ENCODE peak calls at places on chromosomes 7 and 10, in seven cellular contexts. One of them, this sample, is unnamed.

GRCh38 chr7:41996381-41997035 is 240.5 kb downstream of the GLI3 start:
- DNase-seq in colonic mucosa: no peak
- DNase-seq in foreskin fibroblast: peak; percentile 75
- DNase-seq in psoas muscle: no peak
- DNase-seq in astrocyte of the spinal cord: peak; percentile 81
- DNase-seq in suprapubic skin: no peak
- DNase-seq in A549: no peak
- DNase-seq in this sample: no peak

GRCh38 chr7:134450296-134451000 is 8.5 kb downstream of the AKR1B1 start:
- DNase-seq in colonic mucosa: peak; percentile 56
- DNase-seq in foreskin fibroblast: no peak
- DNase-seq in psoas muscle: no peak
- DNase-seq in astrocyte of the spinal cord: no peak
- DNase-seq in suprapubic skin: no peak
- DNase-seq in A549: no peak
- DNase-seq in this sample: no peak

GRCh38 chr7:24842449-24843241 is 85.4 kb upstream of the GSDME start:
- DNase-seq in colonic mucosa: no peak
- DNase-seq in foreskin fibroblast: peak; percentile 23
- DNase-seq in psoas muscle: no peak
- DNase-seq in astrocyte of the spinal cord: peak; percentile 47
- DNase-seq in suprapubic skin: no peak
- DNase-seq in A549: no peak
- DNase-seq in this sample: no peak

GRCh38 chr10:73366381-73367298 is 8.0 kb upstream of the CFAP70 start:
- DNase-seq in colonic mucosa: no peak
- DNase-seq in foreskin fibroblast: no peak
- DNase-seq in psoas muscle: no peak
- DNase-seq in astrocyte of the spinal cord: no peak
- DNase-seq in suprapubic skin: no peak
- DNase-seq in A549: peak; percentile 9
- DNase-seq in this sample: no peak

GRCh38 chr10:113493195-113493594 is 59.7 kb upstream of the HABP2 start:
- DNase-seq in colonic mucosa: no peak
- DNase-seq in foreskin fibroblast: peak; percentile 3
- DNase-seq in psoas muscle: no peak
- DNase-seq in astrocyte of the spinal cord: no peak
- DNase-seq in suprapubic skin: no peak
- DNase-seq in A549: no peak
- DNase-seq in this sample: no peak

GRCh38 chr10:3779146-3779707 is 5.8 kb downstream of the KLF6 start:
- DNase-seq in colonic mucosa: peak; percentile 18
- DNase-seq in foreskin fibroblast: no peak
- DNase-seq in psoas muscle: no peak
- DNase-seq in astrocyte of the spinal cord: no peak
- DNase-seq in suprapubic skin: no peak
- DNase-seq in A549: no peak
- DNase-seq in this sample: peak; percentile 76

GRCh38 chr7:101874028-101874427 is 56.6 kb downstream of the CUX1 start:
- DNase-seq in colonic mucosa: no peak
- DNase-seq in foreskin fibroblast: peak; percentile 37
- DNase-seq in psoas muscle: no peak
- DNase-seq in astrocyte of the spinal cord: no peak
- DNase-seq in suprapubic skin: no peak
- DNase-seq in A549: no peak
- DNase-seq in this sample: no peak

GRCh38 chr10:3046941-3047621 is 20.3 kb upstream of the PFKP start:
- DNase-seq in colonic mucosa: no peak
- DNase-seq in foreskin fibroblast: no peak
- DNase-seq in psoas muscle: no peak
- DNase-seq in astrocyte of the spinal cord: peak; percentile 31
- DNase-seq in suprapubic skin: no peak
- DNase-seq in A549: no peak
- DNase-seq in this sample: no peak

GRCh38 chr10:76453328-76453727 is 1021.9 kb downstream of the LRMDA start:
- DNase-seq in colonic mucosa: no peak
- DNase-seq in foreskin fibroblast: no peak
- DNase-seq in psoas muscle: no peak
- DNase-seq in astrocyte of the spinal cord: no peak
- DNase-seq in suprapubic skin: no peak
- DNase-seq in A549: no peak
- DNase-seq in this sample: no peak

GRCh38 chr10:18822156-18822555 is 162.9 kb downstream of the ARL5B start:
- DNase-seq in colonic mucosa: no peak
- DNase-seq in foreskin fibroblast: no peak
- DNase-seq in psoas muscle: no peak
- DNase-seq in astrocyte of the spinal cord: peak; percentile 17
- DNase-seq in suprapubic skin: no peak
- DNase-seq in A549: peak; percentile 1
- DNase-seq in this sample: no peak

GRCh38 chr7:158369866-158370265 is 217.8 kb downstream of the PTPRN2 start:
- DNase-seq in colonic mucosa: no peak
- DNase-seq in foreskin fibroblast: no peak
- DNase-seq in psoas muscle: no peak
- DNase-seq in astrocyte of the spinal cord: no peak
- DNase-seq in suprapubic skin: no peak
- DNase-seq in A549: no peak
- DNase-seq in this sample: no peak

GRCh38 chr7:70325509-70326101 is 727.3 kb downstream of the AUTS2 start:
- DNase-seq in colonic mucosa: no peak
- DNase-seq in foreskin fibroblast: no peak
- DNase-seq in psoas muscle: no peak
- DNase-seq in astrocyte of the spinal cord: peak; percentile 68
- DNase-seq in suprapubic skin: no peak
- DNase-seq in A549: peak; percentile 13
- DNase-seq in this sample: no peak

DNA sequence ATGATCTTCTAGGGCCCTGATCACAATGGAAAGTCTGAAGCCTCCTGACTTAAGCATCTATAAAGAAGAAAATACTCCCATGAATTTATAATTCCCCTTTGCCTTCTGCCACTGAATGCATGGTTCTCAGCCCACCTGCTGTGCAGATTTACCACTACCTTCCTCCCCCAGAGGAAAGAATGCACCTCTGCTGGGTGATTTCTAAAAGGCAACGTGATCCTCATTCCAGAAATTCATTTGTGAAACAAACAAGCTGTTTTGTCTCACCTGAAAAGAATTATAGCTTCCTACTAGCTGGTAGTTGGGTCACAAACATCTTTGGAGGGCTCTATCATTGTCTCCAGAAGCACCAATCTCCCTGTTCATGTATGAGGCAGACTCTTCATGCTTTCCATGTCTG is 320.2 kb downstream of the CDC14C start:
- DNase-seq in colonic mucosa: no peak
- DNase-seq in foreskin fibroblast: no peak
- DNase-seq in psoas muscle: no peak
- DNase-seq in astrocyte of the spinal cord: no peak
- DNase-seq in suprapubic skin: no peak
- DNase-seq in A549: no peak
- DNase-seq in this sample: no peak
- H3K4me3 ChIP-seq in colonic mucosa: no peak overlapping the region
- H3K4me3 ChIP-seq in foreskin fibroblast: no peak overlapping the region
- H3K4me3 ChIP-seq in psoas muscle: no peak overlapping the region
- H3K4me3 ChIP-seq in astrocyte of the spinal cord: no peak overlapping the region
- H3K4me3 ChIP-seq in suprapubic skin: no peak overlapping the region
- H3K4me3 ChIP-seq in A549: no peak overlapping the region
- H3K4me3 ChIP-seq in this sample: no peak overlapping the region

GRCh38 chr10:119539359-119539651 is 3.2 kb downstream of the RGS10 start:
- DNase-seq in colonic mucosa: peak; percentile 52
- DNase-seq in foreskin fibroblast: no peak
- DNase-seq in psoas muscle: no peak
- DNase-seq in astrocyte of the spinal cord: no peak
- DNase-seq in suprapubic skin: no peak
- DNase-seq in A549: no peak
- DNase-seq in this sample: no peak

GRCh38 chr10:119540038-119540437 is 2.5 kb downstream of the RGS10 start:
- DNase-seq in colonic mucosa: no peak
- DNase-seq in foreskin fibroblast: no peak
- DNase-seq in psoas muscle: no peak
- DNase-seq in astrocyte of the spinal cord: no peak
- DNase-seq in suprapubic skin: no peak
- DNase-seq in A549: no peak
- DNase-seq in this sample: no peak

GRCh38 chr10:119541459-119542356 is 811 bp downstream of the RGS10 start:
- DNase-seq in colonic mucosa: no peak
- DNase-seq in foreskin fibroblast: no peak
- DNase-seq in psoas muscle: peak; percentile 61
- DNase-seq in astrocyte of the spinal cord: peak; percentile 16
- DNase-seq in suprapubic skin: no peak
- DNase-seq in A549: no peak
- DNase-seq in this sample: no peak

GRCh38 chr10:119542357-119542989 is at the start of gene RGS10:
- DNase-seq in colonic mucosa: peak; percentile 91
- DNase-seq in foreskin fibroblast: peak; percentile 89
- DNase-seq in psoas muscle: peak; percentile 86
- DNase-seq in astrocyte of the spinal cord: peak; percentile 70
- DNase-seq in suprapubic skin: peak; percentile 85
- DNase-seq in A549: peak; percentile 76
- DNase-seq in this sample: peak; percentile 79

GRCh38 chr10:119541046-119541445 is 1.5 kb downstream of the RGS10 start:
- DNase-seq in colonic mucosa: no peak
- DNase-seq in foreskin fibroblast: no peak
- DNase-seq in psoas muscle: no peak
- DNase-seq in astrocyte of the spinal cord: no peak
- DNase-seq in suprapubic skin: no peak
- DNase-seq in A549: no peak
- DNase-seq in this sample: no peak
- H3K4me3 ChIP-seq in colonic mucosa: peak overlapping the region; percentile 79
- H3K4me3 ChIP-seq in foreskin fibroblast: peak overlapping the region; percentile 75
- H3K4me3 ChIP-seq in psoas muscle: peak overlapping the region; percentile 82
- H3K4me3 ChIP-seq in astrocyte of the spinal cord: peak overlapping the region; percentile 69
- H3K4me3 ChIP-seq in suprapubic skin: peak overlapping the region; percentile 82
- H3K4me3 ChIP-seq in A549: no peak overlapping the region
- H3K4me3 ChIP-seq in this sample: peak overlapping the region; percentile 92

GRCh38 chr7:124022551-124022950 is 10.3 kb downstream of the TMEM229A start:
- DNase-seq in colonic mucosa: no peak
- DNase-seq in foreskin fibroblast: no peak
- DNase-seq in psoas muscle: no peak
- DNase-seq in astrocyte of the spinal cord: no peak
- DNase-seq in suprapubic skin: no peak
- DNase-seq in A549: no peak
- DNase-seq in this sample: no peak
- H3K4me3 ChIP-seq in colonic mucosa: no peak overlapping the region
- H3K4me3 ChIP-seq in foreskin fibroblast: no peak overlapping the region
- H3K4me3 ChIP-seq in psoas muscle: no peak overlapping the region
- H3K4me3 ChIP-seq in astrocyte of the spinal cord: no peak overlapping the region
- H3K4me3 ChIP-seq in suprapubic skin: no peak overlapping the region
- H3K4me3 ChIP-seq in A549: no peak overlapping the region
- H3K4me3 ChIP-seq in this sample: no peak overlapping the region

GRCh38 chr7:98399903-98400537 is 870 bp downstream of the BAIAP2L1 start:
- DNase-seq in colonic mucosa: no peak
- DNase-seq in foreskin fibroblast: no peak
- DNase-seq in psoas muscle: no peak
- DNase-seq in astrocyte of the spinal cord: peak; percentile 53
- DNase-seq in suprapubic skin: no peak
- DNase-seq in A549: peak; percentile 49
- DNase-seq in this sample: no peak
- H3K4me3 ChIP-seq in colonic mucosa: peak overlapping the region; percentile 75
- H3K4me3 ChIP-seq in foreskin fibroblast: peak overlapping the region; percentile 61
- H3K4me3 ChIP-seq in psoas muscle: peak overlapping the region; percentile 42
- H3K4me3 ChIP-seq in astrocyte of the spinal cord: peak overlapping the region; percentile 74
- H3K4me3 ChIP-seq in suprapubic skin: peak overlapping the region; percentile 74
- H3K4me3 ChIP-seq in A549: peak overlapping the region; percentile 89
- H3K4me3 ChIP-seq in this sample: peak overlapping the region; percentile 69

DNA sequence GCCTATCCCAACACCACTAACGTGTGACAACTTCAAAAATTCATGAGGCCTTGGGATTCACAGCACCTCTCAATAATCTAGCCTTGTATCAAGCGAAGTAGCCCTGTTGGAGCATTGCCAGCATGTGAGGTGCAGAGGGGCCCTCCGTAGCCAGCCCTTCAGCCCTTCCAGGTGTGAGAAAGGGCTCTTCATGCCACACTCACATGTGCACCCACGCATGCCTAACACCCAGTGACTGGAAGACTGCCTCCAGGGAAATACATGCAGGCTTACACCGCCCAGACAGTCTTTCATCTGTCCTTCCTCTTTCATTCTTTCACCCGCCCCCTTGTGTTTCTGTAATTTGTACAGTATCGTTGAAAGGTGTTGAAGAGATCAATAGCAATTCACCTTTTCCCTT is 26.1 kb downstream of the LRRC4 start:
- DNase-seq in colonic mucosa: no peak
- DNase-seq in foreskin fibroblast: no peak
- DNase-seq in psoas muscle: no peak
- DNase-seq in astrocyte of the spinal cord: no peak
- DNase-seq in suprapubic skin: no peak
- DNase-seq in A549: no peak
- DNase-seq in this sample: no peak
- H3K4me3 ChIP-seq in colonic mucosa: no peak overlapping the region
- H3K4me3 ChIP-seq in foreskin fibroblast: no peak overlapping the region
- H3K4me3 ChIP-seq in psoas muscle: no peak overlapping the region
- H3K4me3 ChIP-seq in astrocyte of the spinal cord: no peak overlapping the region
- H3K4me3 ChIP-seq in suprapubic skin: no peak overlapping the region
- H3K4me3 ChIP-seq in A549: no peak overlapping the region
- H3K4me3 ChIP-seq in this sample: no peak overlapping the region

GRCh38 chr10:72086466-72087391 is 1.6 kb downstream of the SPOCK2 start:
- DNase-seq in colonic mucosa: no peak
- DNase-seq in foreskin fibroblast: no peak
- DNase-seq in psoas muscle: peak; percentile 67
- DNase-seq in astrocyte of the spinal cord: no peak
- DNase-seq in suprapubic skin: peak; percentile 75
- DNase-seq in A549: no peak
- DNase-seq in this sample: no peak
- H3K4me3 ChIP-seq in colonic mucosa: peak overlapping the region; percentile 33
- H3K4me3 ChIP-seq in foreskin fibroblast: no peak overlapping the region
- H3K4me3 ChIP-seq in psoas muscle: peak overlapping the region; percentile 60
- H3K4me3 ChIP-seq in astrocyte of the spinal cord: no peak overlapping the region
- H3K4me3 ChIP-seq in suprapubic skin: peak overlapping the region; percentile 41
- H3K4me3 ChIP-seq in A549: no peak overlapping the region
- H3K4me3 ChIP-seq in this sample: peak overlapping the region; percentile 71

GRCh38 chr7:64888901-64889685 is 14.0 kb upstream of the ZNF273 start:
- DNase-seq in colonic mucosa: peak; percentile 60
- DNase-seq in foreskin fibroblast: no peak
- DNase-seq in psoas muscle: no peak
- DNase-seq in astrocyte of the spinal cord: peak; percentile 12
- DNase-seq in suprapubic skin: peak; percentile 81
- DNase-seq in A549: no peak
- DNase-seq in this sample: peak; percentile 78
- H3K4me3 ChIP-seq in colonic mucosa: peak overlapping the region; percentile 63
- H3K4me3 ChIP-seq in foreskin fibroblast: peak overlapping the region; percentile 26
- H3K4me3 ChIP-seq in psoas muscle: peak overlapping the region; percentile 66
- H3K4me3 ChIP-seq in astrocyte of the spinal cord: peak overlapping the region; percentile 10
- H3K4me3 ChIP-seq in suprapubic skin: peak overlapping the region; percentile 50
- H3K4me3 ChIP-seq in A549: peak overlapping the region; percentile 44
- H3K4me3 ChIP-seq in this sample: peak overlapping the region; percentile 70

This sample was measured in coronary artery.